ENCODE peak calls at places on chromosomes 3 and 15, in four cellular contexts. O is IMR-90, U is neuronal stem cell, A is H9. G is an unnamed sample.

GRCh38 chr15:27835233-27835939 is 263.7 kb downstream of the OCA2 start:
- DNase-seq in O (no peak), A (no peak), U (no peak), G (no peak)

GRCh38 chr15:65796610-65797012 is 4.5 kb upstream of the DENND4A start:
- DNase-seq in U (no peak), O (peak; percentile 71), A (no peak), G (peak; percentile 54)

GRCh38 chr3:21839592-21839991 is 88.6 kb upstream of the ZNF385D start:
- DNase-seq in U (no peak), A (no peak), O (peak; percentile 53), G (peak; percentile 50)

GRCh38 chr3:196501316-196502064 is 2.1 kb downstream of the RNF168 start:
- DNase-seq in O (peak; percentile 53), A (no peak), U (no peak), G (peak; percentile 71)

GRCh38 chr3:64992462-64993285 is 304.9 kb upstream of the ADAMTS9 start:
- DNase-seq in A (peak; percentile 55), U (no peak), O (no peak), G (no peak)

GRCh38 chr3:39222462-39222861 is 30.1 kb upstream of the XIRP1 start:
- DNase-seq in U (no peak), A (no peak), O (no peak), G (peak; percentile 8)

GRCh38 chr3:9211155-9211950 is 38.1 kb downstream of the SRGAP3 start:
- DNase-seq in U (no peak), O (peak; percentile 31), A (no peak), G (peak; percentile 21)

GRCh38 chr3:125367403-125368230 is 7.5 kb downstream of the ZNF148 start:
- DNase-seq in A (no peak), O (peak; percentile 45), U (no peak), G (peak; percentile 18)

GRCh38 chr15:76426941-76427340 is 90.4 kb downstream of the ISL2 start:
- DNase-seq in O (no peak), A (no peak), U (no peak), G (no peak)

GRCh38 chr15:74399511-74400312 is 32.3 kb upstream of the CYP11A1 start:
- DNase-seq in A (no peak), O (peak; percentile 89), U (no peak), G (peak; percentile 33)

GRCh38 chr3:121735047-121735696 is 14.4 kb downstream of the GOLGB1 start:
- DNase-seq in A (no peak), O (peak; percentile 54), U (no peak), G (peak; percentile 29)

GRCh38 chr3:68817243-68817642 is 115.1 kb downstream of the TAFA4 start:
- DNase-seq in O (no peak), A (no peak), U (no peak), G (no peak)

GRCh38 chr3:119311191-119311925 is 17.2 kb downstream of the ARHGAP31 start:
- DNase-seq in U (no peak), A (no peak), O (peak; percentile 89), G (peak; percentile 91)

GRCh38 chr3:193040836-193041672 is 123.4 kb upstream of the MB21D2 start:
- DNase-seq in U (peak; percentile 11), A (no peak), O (peak; percentile 60), G (peak; percentile 71)

GRCh38 chr3:16319723-16320122 is 54.7 kb downstream of the OXNAD1 start:
- DNase-seq in O (no peak), U (no peak), A (no peak), G (no peak)

GRCh38 chr15:96331942-96332853 is 1.7 kb downstream of the NR2F2 start:
- DNase-seq in U (peak; percentile 11), O (no peak), A (peak; percentile 74), G (peak; percentile 64)

GRCh38 chr3:144585953-144586352 is 614.3 kb downstream of the DIPK2A start:
- DNase-seq in A (no peak), U (no peak), O (no peak), G (no peak)

GRCh38 chr3:197368330-197368729 is 69.9 kb upstream of the DLG1 start:
- DNase-seq in O (no peak), A (no peak), U (no peak), G (no peak)

GRCh38 chr3:151439652-151440125 is 21.2 kb downstream of the IGSF10 start:
- DNase-seq in A (no peak), U (peak; percentile 38), O (peak; percentile 78), G (peak; percentile 78)

GRCh38 chr3:195903950-195904290 is 4.4 kb downstream of the TNK2 start:
- DNase-seq in U (no peak), O (no peak), A (no peak), G (no peak)

GRCh38 chr3:4982773-4983738 is 3.8 kb downstream of the BHLHE40 start:
- DNase-seq in O (peak; percentile 33), A (no peak), U (no peak), G (peak; percentile 64)

GRCh38 chr3:113439576-113439975 is 1.7 kb downstream of the CFAP44 start:
- DNase-seq in O (peak; percentile 5), U (no peak), A (no peak), G (no peak)

GRCh38 chr3:185744997-185745843 is 79.6 kb downstream of the IGF2BP2 start:
- DNase-seq in A (no peak), U (no peak), O (peak; percentile 96), G (peak; percentile 96)

GRCh38 chr15:82680200-82681102 is 29.2 kb downstream of the AP3B2 start:
- DNase-seq in A (peak; percentile 94), O (no peak), U (peak; percentile 58), G (no peak)

GRCh38 chr3:171833775-171834460 is 9.2 kb upstream of the TMEM212 start:
- DNase-seq in U (no peak), A (no peak), O (peak; percentile 87), G (peak; percentile 72)

GRCh38 chr15:39432935-39433334 is 147.9 kb upstream of the THBS1 start:
- DNase-seq in O (no peak), A (no peak), U (no peak), G (no peak)

GRCh38 chr3:156005698-156006097 is 114.7 kb upstream of the KCNAB1 start:
- DNase-seq in A (no peak), O (no peak), U (no peak), G (no peak)

GRCh38 chr3:60070366-60070765 is 1020.5 kb upstream of the CFAP20DC start:
- DNase-seq in O (no peak), U (no peak), A (no peak), G (no peak)

GRCh38 chr15:41585140-41586047 is 26.4 kb downstream of the TYRO3 start:
- DNase-seq in U (no peak), A (peak; percentile 53), O (peak; percentile 44), G (peak; percentile 74)

GRCh38 chr3:130258532-130258952 is 86.9 kb upstream of the COL6A5 start:
- DNase-seq in A (no peak), O (no peak), U (no peak), G (peak; percentile 3)

GRCh38 chr3:53126646-53127045 is 3.6 kb downstream of the RFT1 start:
- DNase-seq in O (no peak), U (no peak), A (no peak), G (no peak)

GRCh38 chr3:53130179-53131135 is at the start of gene RFT1:
- DNase-seq in U (peak; percentile 94), A (peak; percentile 96), O (peak; percentile 94), G (peak; percentile 97)

GRCh38 chr3:53132347-53132746 is 2.1 kb upstream of the RFT1 start:
- DNase-seq in U (no peak), O (no peak), A (no peak), G (no peak)

GRCh38 chr3:53131136-53131495 is 881 bp upstream of the RFT1 start:
- DNase-seq in U (no peak), O (no peak), A (no peak), G (no peak)

GRCh38 chr3:53129344-53129743 is 891 bp downstream of the RFT1 start:
- DNase-seq in A (no peak), U (no peak), O (no peak), G (no peak)
- H2AK5ac ChIP-seq in A (no peak overlapping the region), U (no peak overlapping the region), O (peak overlapping the region; percentile 20), G (no peak overlapping the region)

DNA sequence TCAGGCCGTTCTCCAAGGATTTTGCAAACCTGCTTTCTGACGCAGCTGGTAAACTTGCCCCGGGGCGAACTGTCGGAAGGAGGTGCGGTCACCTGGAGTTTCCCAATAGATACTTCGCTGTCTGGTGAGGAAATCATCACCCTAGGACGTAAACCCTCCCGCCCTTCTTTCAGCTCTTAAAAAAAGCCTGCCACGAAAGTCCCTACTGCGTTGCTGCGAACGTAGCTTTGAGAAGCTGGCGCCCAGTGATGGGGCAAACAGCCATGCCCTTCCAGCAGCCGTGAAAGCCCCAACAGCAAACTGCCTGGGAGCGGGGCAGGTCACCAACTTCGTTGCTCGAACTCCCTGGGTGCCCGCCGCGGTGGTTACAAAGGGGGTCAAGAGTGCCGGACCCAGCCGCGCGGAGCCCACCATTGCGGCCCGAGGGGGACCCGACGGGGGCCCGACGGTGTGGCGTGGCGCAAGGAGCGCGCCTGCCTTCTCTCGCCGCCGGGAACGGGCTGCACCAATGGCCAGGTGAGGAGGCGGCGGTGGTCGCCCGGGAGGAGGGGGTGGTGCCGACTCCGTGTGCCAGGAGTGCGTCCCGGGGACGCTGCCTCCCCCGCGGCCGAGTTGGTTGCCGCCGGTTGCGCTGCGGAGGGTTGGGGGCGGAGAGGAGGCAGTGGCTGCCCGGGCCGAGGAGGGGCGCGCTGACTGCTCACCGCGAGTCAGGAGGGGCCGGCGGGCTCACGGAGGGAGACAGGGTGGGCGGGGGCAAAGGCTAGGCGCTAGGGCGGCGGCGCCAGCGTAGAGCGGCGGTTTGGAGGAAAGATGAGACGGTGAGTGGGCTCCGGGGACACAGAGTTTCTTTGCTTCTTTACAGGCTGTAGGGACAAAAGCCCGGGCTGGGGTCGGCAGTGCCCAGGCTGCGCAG is at the start of gene PHLDB2:
- DNase-seq in U (peak; percentile 85), O (peak; percentile 67), A (peak; percentile 92), G (peak; percentile 82)
- H3K14ac ChIP-seq in U (peak within 1 kb of the TSS; percentile 51), O (peak within 1 kb of the TSS; percentile 74), A (peak within 1 kb of the TSS; percentile 96), G (peak within 1 kb of the TSS; percentile 93)

GRCh38 chr3:49469037-49469875 is 811 bp upstream of the DAG1 start:
- DNase-seq in O (peak; percentile 68), U (no peak), A (peak; percentile 88), G (peak; percentile 90)
- H3K4me2 ChIP-seq in O (peak overlapping the region; percentile 78), U (peak overlapping the region; percentile 89), A (peak overlapping the region; percentile 55), G (peak overlapping the region; percentile 52)

GRCh38 chr15:57322602-57323250 is 53.6 kb upstream of the CGNL1 start:
- DNase-seq in U (no peak), A (no peak), O (no peak), G (no peak)
- H2AK5ac ChIP-seq in U (peak overlapping the region; percentile 91), A (no peak overlapping the region), O (peak overlapping the region; percentile 31), G (no peak overlapping the region)

G was measured in mesenchymal stem cell.